ENCODE peak calls at places on chromosomes 12 and 14, in six cellular contexts. H is fibroblast of pulmonary artery; Z is AG04450; D is psoas muscle; C is activated T-cell treated with anti-CD3 and anti-CD28 coated beads, Interleukin-2, amount 50 U/mL, for 4 hours; W is cardiac muscle cell. E is an unnamed sample.

GRCh38 chr12:21223930-21224329 is 92.9 kb downstream of the SLCO1B1 start:
- DNase-seq in D (no peak), H (no peak), Z (no peak), C (no peak), W (no peak), E (no peak)

GRCh38 chr14:91294153-91294552 is 49.6 kb upstream of the GPR68 start:
- DNase-seq in D (no peak), W (no peak), Z (no peak), C (no peak), H (no peak), E (no peak)

GRCh38 chr14:82872494-82872893 is 1338.8 kb upstream of the SEL1L start:
- DNase-seq in C (no peak), W (no peak), Z (no peak), D (no peak), H (no peak), E (no peak)

GRCh38 chr12:79547044-79547734 is 143.6 kb downstream of the PAWR start:
- DNase-seq in D (no peak), W (peak), H (peak), C (no peak), Z (no peak), E (no peak)

GRCh38 chr14:37587881-37588666 is 7.0 kb downstream of the FOXA1 start:
- DNase-seq in D (no peak), H (no peak), W (no peak), C (no peak), Z (no peak), E (no peak)

GRCh38 chr12:31317471-31318397 is 8.2 kb downstream of the SINHCAF start:
- DNase-seq in H (peak), D (no peak), W (peak), Z (no peak), C (no peak), E (no peak)

GRCh38 chr14:72892103-72892878 is 1.6 kb downstream of the DPF3 start:
- DNase-seq in C (peak), W (no peak), H (peak), D (no peak), Z (no peak), E (peak)

GRCh38 chr12:107435072-107435471 is 250.5 kb upstream of the PWP1 start:
- DNase-seq in H (no peak), D (no peak), W (no peak), Z (no peak), C (no peak), E (no peak)

GRCh38 chr14:82070753-82071152 is 537.1 kb upstream of the SEL1L start:
- DNase-seq in W (no peak), C (no peak), H (no peak), Z (no peak), D (no peak), E (no peak)

E was measured in ovary.